ENCODE peak calls at places on chromosome 5, in four cellular contexts. I is HepG2, M is K562, A is H1. T is an unnamed sample.

GRCh38 chr5:172559004-172559932 is 81.8 kb upstream of the NEURL1B start:
- DNase-seq in I (no peak), M (no peak), A (no peak), T (peak; percentile 6)

GRCh38 chr5:165076686-165077085 is 1571.3 kb downstream of the MAT2B start:
- DNase-seq in I (no peak), M (no peak), A (no peak), T (no peak)

GRCh38 chr5:146082798-146083197 is 22.6 kb downstream of the PLAC8L1 start:
- DNase-seq in I (no peak), M (no peak), A (no peak), T (no peak)

GRCh38 chr5:123438902-123439301 is 15.7 kb upstream of the CEP120 start:
- DNase-seq in I (no peak), M (no peak), A (no peak), T (no peak)

GRCh38 chr5:113060410-113061025 is 83.9 kb downstream of the DCP2 start:
- DNase-seq in I (no peak), M (no peak), A (no peak), T (no peak)

GRCh38 chr5:172837640-172838039 is 3.6 kb downstream of the ERGIC1 start:
- DNase-seq in I (no peak), M (no peak), A (no peak), T (no peak)

GRCh38 chr5:112024769-112025168 is 267.8 kb upstream of the NREP start:
- DNase-seq in I (no peak), M (no peak), A (no peak), T (no peak)

GRCh38 chr5:96876292-96876850 is at the start of gene ERAP2:
- DNase-seq in I (peak; percentile 25), M (peak; percentile 56), A (no peak), T (no peak)

GRCh38 chr5:14741721-14742426 is 77.4 kb downstream of the OTULIN start:
- DNase-seq in I (no peak), M (no peak), A (no peak), T (no peak)

GRCh38 chr5:169219961-169220360 is 81.0 kb downstream of the SLIT3 start:
- DNase-seq in I (no peak), M (no peak), A (no peak), T (no peak)

GRCh38 chr5:33153373-33153772 is 287.4 kb upstream of the TARS1 start:
- DNase-seq in I (no peak), M (no peak), A (no peak), T (no peak)

GRCh38 chr5:139670369-139671095 is 22.4 kb downstream of the CXXC5 start:
- DNase-seq in I (peak; percentile 45), M (peak; percentile 53), A (no peak), T (no peak)

DNA sequence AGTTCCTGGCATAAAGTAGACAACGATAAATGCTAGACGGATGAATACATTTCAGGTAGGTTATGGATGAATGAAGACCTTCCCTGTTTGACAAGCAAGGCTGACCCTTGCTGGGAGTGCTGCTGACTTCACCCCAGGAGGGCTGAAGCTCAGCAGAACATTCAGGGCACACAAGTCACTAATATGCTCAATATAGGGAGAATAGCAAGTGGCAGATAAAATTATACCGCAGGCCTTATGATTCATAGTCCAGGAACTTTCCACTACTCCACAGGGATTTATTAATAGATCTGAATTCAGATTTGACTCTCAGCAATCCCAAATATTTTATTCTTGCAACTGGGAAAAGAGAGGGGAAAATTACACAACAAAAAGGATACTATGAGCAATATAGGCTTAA is 38.2 kb upstream of the GRAMD2B start:
- DNase-seq in I (no peak), M (no peak), A (no peak), T (no peak)
- TF ChIP-seq CEBPB in I (no peak), M (no peak), A (no peak), T (no peak)

DNA sequence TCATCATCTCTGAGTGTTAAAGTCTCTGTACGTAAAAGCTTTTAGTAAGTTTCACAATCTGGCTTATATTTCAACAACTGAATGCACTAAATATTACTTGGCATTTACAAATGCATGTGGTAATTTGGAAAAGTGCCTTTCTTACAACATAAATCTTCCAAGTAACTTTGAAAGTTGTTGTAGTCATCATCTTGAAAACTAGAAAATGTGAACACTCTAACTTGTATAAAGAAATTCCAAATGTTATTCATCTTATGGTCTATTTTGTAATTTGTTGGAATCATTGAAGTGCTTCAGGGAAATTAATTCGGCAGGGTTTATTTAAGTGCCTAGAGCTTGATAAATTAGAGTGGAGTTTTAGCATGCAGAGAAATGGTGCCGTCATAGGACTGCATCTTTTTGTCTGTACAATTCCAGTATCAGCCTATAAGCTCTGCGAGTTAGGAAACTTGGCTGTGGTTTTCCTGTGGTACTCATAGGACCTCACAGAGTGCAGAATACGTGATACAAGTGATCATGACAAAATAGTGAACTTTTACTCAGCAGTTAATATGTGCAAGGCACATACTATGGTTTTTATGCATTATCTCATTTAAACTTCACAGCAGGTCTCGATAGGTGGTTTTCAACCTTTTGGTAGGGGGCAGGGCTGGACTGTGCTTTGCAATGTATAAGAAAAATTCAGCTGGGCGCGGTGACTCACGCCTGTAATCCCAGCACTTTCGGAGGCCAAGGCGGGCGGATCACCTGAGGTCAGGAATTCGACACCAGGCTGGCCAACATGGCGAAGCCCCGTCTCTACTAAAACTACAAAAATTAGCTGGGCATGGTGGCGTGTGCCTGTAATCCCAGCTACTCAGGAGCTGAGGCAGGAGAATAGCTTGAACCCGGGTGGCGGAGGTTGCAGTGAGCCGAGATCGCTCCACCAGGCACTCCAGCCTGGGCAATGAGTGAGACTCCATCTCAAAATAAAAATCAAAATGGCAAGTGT is 79.6 kb downstream of the RAI14 start:
- DNase-seq in I (no peak), M (no peak), A (no peak), T (no peak)
- TF ChIP-seq POLR2AphosphoS5 in I (no peak), M (no peak), A (no peak), T (no peak)

DNA sequence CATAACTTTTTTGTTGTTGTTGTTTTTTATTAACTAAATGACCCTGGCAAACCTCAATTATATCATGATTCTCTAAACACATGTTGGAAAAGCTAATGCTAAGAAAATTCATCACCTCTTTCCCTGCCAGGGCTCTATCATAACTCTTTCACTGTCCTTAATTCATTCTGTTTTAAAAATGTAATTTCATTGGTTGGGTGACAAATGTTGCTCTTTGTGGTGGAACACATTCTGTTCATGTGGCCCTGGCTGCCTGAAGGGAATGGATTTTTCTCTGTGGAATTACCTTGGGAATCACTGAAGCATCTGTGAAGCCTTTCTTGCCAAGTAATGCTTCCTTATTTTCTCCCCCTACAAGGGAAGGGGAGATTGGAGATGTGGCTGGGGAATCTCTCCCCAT is 201.7 kb upstream of the NMUR2 start:
- DNase-seq in I (no peak), M (no peak), A (no peak), T (no peak)
- TF ChIP-seq CEBPB in I (no peak), M (no peak), A (no peak), T (no peak)

GRCh38 chr5:124445220-124445619 is 301.2 kb downstream of the ZNF608 start:
- DNase-seq in I (no peak), M (no peak), A (no peak), T (no peak)

GRCh38 chr5:124439609-124440008 is 306.8 kb downstream of the ZNF608 start:
- DNase-seq in I (no peak), M (no peak), A (no peak), T (no peak)

GRCh38 chr5:124446125-124446524 is 300.3 kb downstream of the ZNF608 start:
- DNase-seq in I (no peak), M (no peak), A (no peak), T (no peak)

GRCh38 chr5:124440471-124440870 is 306.0 kb downstream of the ZNF608 start:
- DNase-seq in I (no peak), M (no peak), A (no peak), T (no peak)

GRCh38 chr5:124444147-124444775 is 302.2 kb downstream of the ZNF608 start:
- DNase-seq in I (no peak), M (no peak), A (no peak), T (no peak)
- TF ChIP-seq POLR2AphosphoS5 in I (no peak), M (no peak), A (no peak), T (no peak)

DNA sequence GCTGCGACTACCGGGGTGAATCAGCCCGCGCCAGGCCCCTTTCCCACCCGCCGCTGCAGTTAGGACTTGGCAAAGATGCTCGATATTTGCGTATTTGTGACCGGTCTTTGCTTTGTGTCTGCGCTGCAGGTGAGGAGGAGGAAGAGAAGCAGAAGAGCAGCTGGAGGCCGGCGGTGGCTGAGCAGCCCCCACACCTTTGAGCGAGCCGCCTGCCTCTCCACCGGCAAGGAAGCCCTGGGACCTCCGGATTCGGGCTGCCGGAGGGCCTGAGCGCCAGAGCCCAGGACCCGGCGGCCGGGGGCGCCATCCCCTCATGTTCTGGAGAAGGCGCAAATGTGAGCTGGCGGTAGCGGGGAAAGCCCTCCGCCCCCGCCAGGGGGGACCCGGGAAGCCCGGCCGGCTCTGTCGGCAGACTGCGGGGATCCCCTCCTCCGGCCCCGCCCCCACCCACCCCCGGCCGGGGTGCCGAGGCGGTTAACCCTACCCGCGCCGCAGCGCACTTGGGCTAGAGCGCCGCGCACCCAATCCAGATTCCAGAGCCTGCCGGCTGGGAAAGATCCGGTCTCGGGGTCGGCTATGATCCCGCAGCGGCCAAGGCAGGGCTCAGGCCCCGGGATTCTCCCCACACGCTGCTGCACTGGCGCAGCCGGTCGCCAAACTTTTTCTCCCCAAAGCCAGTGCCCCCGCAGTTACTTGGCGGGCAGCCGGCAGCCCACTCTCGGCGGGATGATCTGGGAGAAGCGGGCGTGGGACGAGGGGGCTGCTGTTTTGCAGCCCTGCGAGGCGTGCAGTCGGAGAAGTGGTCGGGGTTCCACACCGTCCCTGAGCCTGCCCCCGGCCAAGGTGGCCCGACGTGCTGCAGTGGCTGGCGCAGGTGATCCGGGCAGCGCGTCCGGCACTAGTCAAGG is 800 bp upstream of the KCNN2 start:
- DNase-seq in I (no peak), M (no peak), A (peak; percentile 86), T (no peak)
- TF ChIP-seq CEBPB in I (no peak), M (no peak), A (no peak), T (no peak)